ENCODE peak calls at places on chromosomes 13 and 19, in four cellular contexts. Y is fibroblast of the conjunctiva, A is psoas muscle, G is MCF 10A. S is an unnamed sample.

GRCh38 chr13:55341891-55342290 is 1798.8 kb upstream of the PRR20A start:
- DNase-seq in Y (no peak), A (no peak), G (no peak), S (no peak)

GRCh38 chr13:97515643-97516042 is 81.7 kb downstream of the RAP2A start:
- DNase-seq in Y (no peak), A (no peak), G (no peak), S (no peak)

GRCh38 chr19:5823579-5824281 is 15.8 kb downstream of the FUT6 start:
- DNase-seq in Y (no peak), A (no peak), G (peak; percentile 72), S (peak; percentile 29)

GRCh38 chr19:18379803-18380747 is 5.9 kb upstream of the GDF15 start:
- DNase-seq in Y (peak; percentile 84), A (peak; percentile 95), G (peak; percentile 60), S (peak; percentile 44)

GRCh38 chr13:113592571-113592970 is 8.0 kb downstream of the TFDP1 start:
- DNase-seq in Y (no peak), A (peak; percentile 26), G (no peak), S (no peak)

GRCh38 chr19:55285225-55285890 is 1.6 kb downstream of the BRSK1 start:
- DNase-seq in Y (no peak), A (no peak), G (no peak), S (no peak)

GRCh38 chr19:42325896-42326771 is 699 bp downstream of the MEGF8 start:
- DNase-seq in Y (no peak), A (peak; percentile 68), G (no peak), S (peak; percentile 26)

GRCh38 chr19:48244289-48244688 is 11.4 kb downstream of the CARD8 start:
- DNase-seq in Y (no peak), A (no peak), G (no peak), S (no peak)

GRCh38 chr13:40204246-40204645 is 462.2 kb downstream of the FOXO1 start:
- DNase-seq in Y (no peak), A (no peak), G (no peak), S (no peak)

GRCh38 chr19:45211751-45212381 is 33.3 kb downstream of the BLOC1S3 start:
- DNase-seq in Y (no peak), A (peak; percentile 58), G (peak; percentile 59), S (no peak)

GRCh38 chr13:93146584-93147292 is 79.9 kb upstream of the GPC6 start:
- DNase-seq in Y (peak; percentile 3), A (no peak), G (peak; percentile 39), S (no peak)

GRCh38 chr19:56840452-56841193 is at the start of the genes PEG3 and ZIM2:
- DNase-seq in Y (no peak), A (peak; percentile 73), G (no peak), S (no peak)

GRCh38 chr19:18198374-18198773 is 5.4 kb downstream of the MPV17L2 start:
- DNase-seq in Y (no peak), A (no peak), G (no peak), S (no peak)

GRCh38 chr19:38298841-38299680 is 5.0 kb upstream of the C19orf33 start:
- DNase-seq in Y (no peak), A (no peak), G (no peak), S (no peak)

GRCh38 chr19:15905026-15905425 is 7.2 kb upstream of the CYP4F2 start:
- DNase-seq in Y (no peak), A (no peak), G (no peak), S (no peak)

GRCh38 chr13:97043302-97043701 is 49.0 kb upstream of the OXGR1 start:
- DNase-seq in Y (peak; percentile 95), A (no peak), G (no peak), S (no peak)

GRCh38 chr13:35690546-35690945 is 214.1 kb upstream of the MAB21L1 start:
- DNase-seq in Y (no peak), A (no peak), G (peak; percentile 21), S (no peak)